ENCODE peak calls at places on chromosomes 7 and 10, in nine cellular contexts. One of them, this sample, is unnamed.

GRCh38 chr10:5497948-5498730 is 1.2 kb downstream of the CALML5 start:
- DNase-seq in mesothelial cell of epicardium: no peak
- DNase-seq in A673: no peak
- DNase-seq in lower leg skin: no peak
- DNase-seq in adrenal gland: no peak
- DNase-seq in H1: no peak
- DNase-seq in Calu3: no peak
- DNase-seq in progenitor cell of endocrine pancreas: no peak
- DNase-seq in psoas muscle: peak
- DNase-seq in this sample: no peak

GRCh38 chr7:95927781-95928180 is 155.4 kb downstream of the DYNC1I1 start:
- DNase-seq in mesothelial cell of epicardium: no peak
- DNase-seq in A673: no peak
- DNase-seq in lower leg skin: no peak
- DNase-seq in adrenal gland: no peak
- DNase-seq in H1: no peak
- DNase-seq in Calu3: no peak
- DNase-seq in progenitor cell of endocrine pancreas: no peak
- DNase-seq in psoas muscle: no peak
- DNase-seq in this sample: no peak

GRCh38 chr10:28575852-28576251 is 42.9 kb downstream of the WAC start:
- DNase-seq in mesothelial cell of epicardium: no peak
- DNase-seq in A673: no peak
- DNase-seq in lower leg skin: no peak
- DNase-seq in adrenal gland: no peak
- DNase-seq in H1: no peak
- DNase-seq in Calu3: no peak
- DNase-seq in progenitor cell of endocrine pancreas: no peak
- DNase-seq in psoas muscle: no peak
- DNase-seq in this sample: no peak

GRCh38 chr10:119191881-119192280 is 13.3 kb upstream of the PRDX3 start:
- DNase-seq in mesothelial cell of epicardium: no peak
- DNase-seq in A673: no peak
- DNase-seq in lower leg skin: peak
- DNase-seq in adrenal gland: no peak
- DNase-seq in H1: no peak
- DNase-seq in Calu3: no peak
- DNase-seq in progenitor cell of endocrine pancreas: no peak
- DNase-seq in psoas muscle: no peak
- DNase-seq in this sample: peak

GRCh38 chr7:23136216-23136615 is 30.6 kb downstream of the KLHL7 start:
- DNase-seq in mesothelial cell of epicardium: no peak
- DNase-seq in A673: no peak
- DNase-seq in lower leg skin: no peak
- DNase-seq in adrenal gland: no peak
- DNase-seq in H1: no peak
- DNase-seq in Calu3: no peak
- DNase-seq in progenitor cell of endocrine pancreas: no peak
- DNase-seq in psoas muscle: no peak
- DNase-seq in this sample: no peak

GRCh38 chr7:157684157-157684595 is 347.4 kb downstream of the DNAJB6 start:
- DNase-seq in mesothelial cell of epicardium: no peak
- DNase-seq in A673: no peak
- DNase-seq in lower leg skin: peak
- DNase-seq in adrenal gland: no peak
- DNase-seq in H1: no peak
- DNase-seq in Calu3: no peak
- DNase-seq in progenitor cell of endocrine pancreas: no peak
- DNase-seq in psoas muscle: no peak
- DNase-seq in this sample: no peak

GRCh38 chr7:154568346-154568745 is 434.6 kb downstream of the PAXIP1 start:
- DNase-seq in mesothelial cell of epicardium: no peak
- DNase-seq in A673: no peak
- DNase-seq in lower leg skin: no peak
- DNase-seq in adrenal gland: no peak
- DNase-seq in H1: no peak
- DNase-seq in Calu3: no peak
- DNase-seq in progenitor cell of endocrine pancreas: no peak
- DNase-seq in psoas muscle: no peak
- DNase-seq in this sample: no peak

GRCh38 chr10:66925896-66926719 is at the start of gene LRRTM3:
- DNase-seq in mesothelial cell of epicardium: peak
- DNase-seq in A673: peak
- DNase-seq in lower leg skin: no peak
- DNase-seq in adrenal gland: peak
- DNase-seq in H1: peak
- DNase-seq in Calu3: peak
- DNase-seq in progenitor cell of endocrine pancreas: peak
- DNase-seq in psoas muscle: no peak
- DNase-seq in this sample: peak

GRCh38 chr10:121168513-121169216 is 317.5 kb downstream of the WDR11 start:
- DNase-seq in mesothelial cell of epicardium: no peak
- DNase-seq in A673: no peak
- DNase-seq in lower leg skin: no peak
- DNase-seq in adrenal gland: no peak
- DNase-seq in H1: peak
- DNase-seq in Calu3: no peak
- DNase-seq in progenitor cell of endocrine pancreas: no peak
- DNase-seq in psoas muscle: no peak
- DNase-seq in this sample: no peak

GRCh38 chr10:125035588-125036298 is 93.8 kb downstream of the ZRANB1 start:
- DNase-seq in mesothelial cell of epicardium: no peak
- DNase-seq in A673: no peak
- DNase-seq in lower leg skin: no peak
- DNase-seq in adrenal gland: peak
- DNase-seq in H1: no peak
- DNase-seq in Calu3: no peak
- DNase-seq in progenitor cell of endocrine pancreas: no peak
- DNase-seq in psoas muscle: no peak
- DNase-seq in this sample: no peak

GRCh38 chr7:130381468-130382312 is 1.4 kb downstream of the CPA1 start:
- DNase-seq in mesothelial cell of epicardium: no peak
- DNase-seq in A673: no peak
- DNase-seq in lower leg skin: peak
- DNase-seq in adrenal gland: peak
- DNase-seq in H1: peak
- DNase-seq in Calu3: no peak
- DNase-seq in progenitor cell of endocrine pancreas: no peak
- DNase-seq in psoas muscle: no peak
- DNase-seq in this sample: no peak

GRCh38 chr10:101670635-101671034 is 24.3 kb downstream of the FBXW4 start:
- DNase-seq in mesothelial cell of epicardium: no peak
- DNase-seq in A673: no peak
- DNase-seq in lower leg skin: no peak
- DNase-seq in adrenal gland: no peak
- DNase-seq in H1: no peak
- DNase-seq in Calu3: no peak
- DNase-seq in progenitor cell of endocrine pancreas: no peak
- DNase-seq in psoas muscle: no peak
- DNase-seq in this sample: no peak

GRCh38 chr7:21941570-21942224 is 4.0 kb downstream of the CDCA7L start:
- DNase-seq in mesothelial cell of epicardium: no peak
- DNase-seq in A673: peak
- DNase-seq in lower leg skin: no peak
- DNase-seq in adrenal gland: peak
- DNase-seq in H1: no peak
- DNase-seq in Calu3: no peak
- DNase-seq in progenitor cell of endocrine pancreas: no peak
- DNase-seq in psoas muscle: no peak
- DNase-seq in this sample: peak

GRCh38 chr7:24898691-24899090 is 81.3 kb downstream of the OSBPL3 start:
- DNase-seq in mesothelial cell of epicardium: no peak
- DNase-seq in A673: no peak
- DNase-seq in lower leg skin: no peak
- DNase-seq in adrenal gland: no peak
- DNase-seq in H1: no peak
- DNase-seq in Calu3: no peak
- DNase-seq in progenitor cell of endocrine pancreas: no peak
- DNase-seq in psoas muscle: no peak
- DNase-seq in this sample: peak

GRCh38 chr10:67808706-67809105 is 29.3 kb downstream of the DNAJC12 start:
- DNase-seq in mesothelial cell of epicardium: no peak
- DNase-seq in A673: no peak
- DNase-seq in lower leg skin: no peak
- DNase-seq in adrenal gland: no peak
- DNase-seq in H1: no peak
- DNase-seq in Calu3: no peak
- DNase-seq in progenitor cell of endocrine pancreas: no peak
- DNase-seq in psoas muscle: no peak
- DNase-seq in this sample: no peak

GRCh38 chr7:64877714-64878610 is 25.1 kb upstream of the ZNF273 start:
- DNase-seq in mesothelial cell of epicardium: no peak
- DNase-seq in A673: no peak
- DNase-seq in lower leg skin: peak
- DNase-seq in adrenal gland: no peak
- DNase-seq in H1: no peak
- DNase-seq in Calu3: no peak
- DNase-seq in progenitor cell of endocrine pancreas: no peak
- DNase-seq in psoas muscle: no peak
- DNase-seq in this sample: peak

GRCh38 chr10:33032354-33033254 is 74.6 kb upstream of the ITGB1 start:
- DNase-seq in mesothelial cell of epicardium: no peak
- DNase-seq in A673: no peak
- DNase-seq in lower leg skin: no peak
- DNase-seq in adrenal gland: peak
- DNase-seq in H1: no peak
- DNase-seq in Calu3: peak
- DNase-seq in progenitor cell of endocrine pancreas: no peak
- DNase-seq in psoas muscle: no peak
- DNase-seq in this sample: no peak
- TF ChIP-seq CTCF in mesothelial cell of epicardium: no peak
- TF ChIP-seq CTCF in A673: no peak
- TF ChIP-seq CTCF in lower leg skin: no peak
- TF ChIP-seq CTCF in adrenal gland: no peak
- TF ChIP-seq CTCF in H1: no peak
- TF ChIP-seq CTCF in Calu3: no peak
- TF ChIP-seq CTCF in progenitor cell of endocrine pancreas: no peak
- TF ChIP-seq CTCF in psoas muscle: no peak
- TF ChIP-seq CTCF in this sample: no peak

DNA sequence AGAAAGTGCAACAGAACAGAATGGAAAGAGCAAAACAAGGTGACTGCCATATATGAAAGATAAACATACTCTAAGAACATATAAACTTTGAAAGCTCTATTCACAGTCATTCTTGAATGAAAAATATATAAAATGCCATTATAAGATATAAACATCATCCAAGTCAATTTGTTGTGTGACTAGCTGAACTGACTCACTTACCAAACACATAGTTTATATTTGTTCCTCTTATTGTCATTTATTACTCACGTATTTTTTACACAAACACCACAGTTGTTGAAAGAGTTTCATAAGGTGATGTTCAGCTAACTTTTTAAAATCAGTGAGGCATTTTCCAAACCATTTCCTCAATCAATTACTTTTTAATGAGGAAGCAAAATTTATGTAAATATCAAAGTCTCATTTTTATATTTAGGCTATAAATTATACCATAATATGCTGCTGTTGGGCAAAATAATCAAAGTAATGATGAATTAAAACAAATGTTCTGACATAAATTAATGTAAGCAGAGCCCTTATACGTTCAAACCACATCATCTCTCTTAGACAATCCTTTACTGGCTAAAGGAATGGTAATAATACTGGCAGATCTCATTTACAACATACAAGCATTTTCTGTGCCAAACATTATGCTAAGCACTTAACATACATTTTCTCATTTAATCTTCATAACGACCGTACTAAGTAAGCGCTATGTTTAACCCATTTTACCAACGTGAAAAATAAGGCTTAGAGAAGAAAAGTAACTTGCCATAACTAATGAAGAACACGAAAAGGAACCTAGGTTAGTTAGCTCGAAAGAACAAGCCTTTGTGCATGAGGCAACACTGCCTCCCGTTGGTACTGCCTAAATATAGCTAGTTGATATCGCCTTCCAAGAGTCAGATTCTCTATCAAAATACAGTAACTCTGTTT is 7.3 kb downstream of the LRRN3 start:
- DNase-seq in mesothelial cell of epicardium: no peak
- DNase-seq in A673: peak
- DNase-seq in lower leg skin: no peak
- DNase-seq in adrenal gland: peak
- DNase-seq in H1: no peak
- DNase-seq in Calu3: peak
- DNase-seq in progenitor cell of endocrine pancreas: no peak
- DNase-seq in psoas muscle: peak
- DNase-seq in this sample: peak
- TF ChIP-seq CTCF in mesothelial cell of epicardium: no peak
- TF ChIP-seq CTCF in A673: peak
- TF ChIP-seq CTCF in lower leg skin: no peak
- TF ChIP-seq CTCF in adrenal gland: peak
- TF ChIP-seq CTCF in H1: no peak
- TF ChIP-seq CTCF in Calu3: no peak
- TF ChIP-seq CTCF in progenitor cell of endocrine pancreas: peak
- TF ChIP-seq CTCF in psoas muscle: peak
- TF ChIP-seq CTCF in this sample: peak

GRCh38 chr7:1794888-1795542 is 124.9 kb downstream of the ELFN1 start:
- DNase-seq in mesothelial cell of epicardium: no peak
- DNase-seq in A673: peak
- DNase-seq in lower leg skin: no peak
- DNase-seq in adrenal gland: no peak
- DNase-seq in H1: no peak
- DNase-seq in Calu3: no peak
- DNase-seq in progenitor cell of endocrine pancreas: no peak
- DNase-seq in psoas muscle: no peak
- DNase-seq in this sample: no peak
- TF ChIP-seq CTCF in mesothelial cell of epicardium: no peak
- TF ChIP-seq CTCF in A673: peak
- TF ChIP-seq CTCF in lower leg skin: no peak
- TF ChIP-seq CTCF in adrenal gland: no peak
- TF ChIP-seq CTCF in H1: no peak
- TF ChIP-seq CTCF in Calu3: no peak
- TF ChIP-seq CTCF in progenitor cell of endocrine pancreas: peak
- TF ChIP-seq CTCF in psoas muscle: no peak
- TF ChIP-seq CTCF in this sample: peak

GRCh38 chr10:94760586-94761178 is 1.8 kb upstream of the CYP2C19 start:
- DNase-seq in mesothelial cell of epicardium: no peak
- DNase-seq in A673: no peak
- DNase-seq in lower leg skin: no peak
- DNase-seq in adrenal gland: no peak
- DNase-seq in H1: no peak
- DNase-seq in Calu3: no peak
- DNase-seq in progenitor cell of endocrine pancreas: no peak
- DNase-seq in psoas muscle: no peak
- DNase-seq in this sample: no peak

GRCh38 chr10:94762393-94762792 is at the start of gene CYP2C19:
- DNase-seq in mesothelial cell of epicardium: no peak
- DNase-seq in A673: no peak
- DNase-seq in lower leg skin: no peak
- DNase-seq in adrenal gland: no peak
- DNase-seq in H1: no peak
- DNase-seq in Calu3: no peak
- DNase-seq in progenitor cell of endocrine pancreas: no peak
- DNase-seq in psoas muscle: no peak
- DNase-seq in this sample: no peak

DNA sequence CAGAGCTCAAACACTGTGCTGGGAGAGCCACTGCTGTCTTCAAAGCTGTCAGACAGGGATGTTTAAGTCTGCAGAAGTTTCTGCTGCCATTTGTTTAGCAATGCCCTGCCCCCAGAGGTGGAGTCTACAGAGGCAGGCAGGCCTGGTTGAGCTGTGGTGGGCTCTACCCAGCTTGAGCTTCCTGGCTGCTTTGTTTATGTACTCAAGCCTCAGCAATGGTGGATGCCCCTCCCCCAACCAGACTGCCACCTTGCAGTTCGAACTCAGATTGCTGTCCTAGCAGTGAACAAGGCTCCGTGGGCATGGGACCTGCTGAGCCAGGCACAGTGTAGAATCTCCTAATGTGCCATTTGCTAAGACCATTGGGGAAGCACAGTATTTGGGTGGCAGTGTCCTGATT is 4.6 kb upstream of the CYP2C19 start:
- DNase-seq in mesothelial cell of epicardium: no peak
- DNase-seq in A673: no peak
- DNase-seq in lower leg skin: no peak
- DNase-seq in adrenal gland: no peak
- DNase-seq in H1: no peak
- DNase-seq in Calu3: no peak
- DNase-seq in progenitor cell of endocrine pancreas: no peak
- DNase-seq in psoas muscle: no peak
- DNase-seq in this sample: no peak
- TF ChIP-seq CTCF in mesothelial cell of epicardium: no peak
- TF ChIP-seq CTCF in A673: no peak
- TF ChIP-seq CTCF in lower leg skin: no peak
- TF ChIP-seq CTCF in adrenal gland: no peak
- TF ChIP-seq CTCF in H1: no peak
- TF ChIP-seq CTCF in Calu3: no peak
- TF ChIP-seq CTCF in progenitor cell of endocrine pancreas: no peak
- TF ChIP-seq CTCF in psoas muscle: no peak
- TF ChIP-seq CTCF in this sample: no peak